ENCODE peak calls at places on chromosome 17, in nine cellular contexts. K is cardiac muscle cell; U is effector memory CD4-positive, alpha-beta T cell; V is upper lobe of right lung; E is uterus; M is left ventricle myocardium inferior; R is tibial artery; F is heart right ventricle; I is IMR-90. L is an unnamed sample. For H3K4me1 and H3K27me3, the result is how much of the 10 kb centered on the place peaks cover.

GRCh38 chr17:7538050-7538449 is 10.8 kb upstream of the TNFSF12 start:
- DNase-seq in K (no peak), U (no peak), V (no peak), E (no peak), M (no peak), R (no peak), F (no peak), I (no peak), L (no peak)

GRCh38 chr17:752620-753219 is 656 bp upstream of the GEMIN4 start:
- DNase-seq in K (peak), U (no peak), V (peak), E (peak), M (peak), R (peak), F (peak), I (peak), L (peak)

GRCh38 chr17:29595943-29596774 is 3.2 kb downstream of the ANKRD13B start:
- DNase-seq in K (no peak), U (no peak), V (no peak), E (peak), M (no peak), R (no peak), F (peak), I (no peak), L (no peak)

GRCh38 chr17:72142614-72143013 is 21.8 kb downstream of the SOX9 start:
- DNase-seq in K (no peak), U (no peak), V (no peak), E (no peak), M (no peak), R (no peak), F (no peak), I (no peak), L (no peak)

GRCh38 chr17:41404024-41404651 is 6.7 kb upstream of the KRT31 start:
- DNase-seq in K (peak), U (no peak), V (no peak), E (peak), M (no peak), R (no peak), F (peak), I (peak), L (no peak)

GRCh38 chr17:32445976-32446375 is 1.7 kb downstream of the PSMD11 start:
- DNase-seq in K (peak), U (no peak), V (no peak), E (no peak), M (no peak), R (no peak), F (no peak), I (peak), L (no peak)

GRCh38 chr17:40315678-40316570 is 6.9 kb downstream of the RARA start:
- DNase-seq in K (no peak), U (no peak), V (peak), E (peak), M (peak), R (no peak), F (no peak), I (no peak), L (no peak)

GRCh38 chr17:18315498-18316360 is 636 bp downstream of the SMCR8 start:
- DNase-seq in K (no peak), U (no peak), V (no peak), E (no peak), M (no peak), R (no peak), F (no peak), I (peak), L (peak)

GRCh38 chr17:59506907-59507726 is 58.3 kb upstream of the DHX40 start:
- DNase-seq in K (peak), U (no peak), V (no peak), E (no peak), M (no peak), R (peak), F (no peak), I (peak), L (no peak)

GRCh38 chr17:40547785-40548478 is 17.3 kb downstream of the CCR7 start:
- DNase-seq in K (no peak), U (no peak), V (no peak), E (no peak), M (no peak), R (peak), F (no peak), I (no peak), L (no peak)

GRCh38 chr17:77846531-77847085 is 111.9 kb upstream of the TNRC6C start:
- DNase-seq in K (no peak), U (no peak), V (peak), E (no peak), M (peak), R (no peak), F (no peak), I (no peak), L (peak)

GRCh38 chr17:65103896-65104295 is 33.3 kb upstream of the RGS9 start:
- DNase-seq in K (peak), U (no peak), V (no peak), E (no peak), M (no peak), R (no peak), F (no peak), I (peak), L (no peak)

GRCh38 chr17:79034931-79035485 is 11.0 kb downstream of the C1QTNF1 start:
- DNase-seq in K (no peak), U (no peak), V (peak), E (no peak), M (no peak), R (no peak), F (no peak), I (no peak), L (no peak)

GRCh38 chr17:75371339-75371738 is 34.1 kb downstream of the GRB2 start:
- DNase-seq in K (no peak), U (no peak), V (no peak), E (no peak), M (no peak), R (no peak), F (no peak), I (no peak), L (no peak)
- H3K4me1 ChIP-seq in K (under half), U (under half), V (under half), E (under half), M (half or more), R (under half), F (half or more), I (under half), L (under half)

GRCh38 chr17:39224778-39225307 is 902 bp downstream of the STAC2 start:
- DNase-seq in K (no peak), U (no peak), V (no peak), E (no peak), M (no peak), R (no peak), F (no peak), I (no peak), L (no peak)
- H3K4me3 ChIP-seq in K (peak), U (peak), V (peak), E (peak), M (peak), R (peak), F (peak), I (no peak), L (peak)

GRCh38 chr17:56598471-56598870 is 5.0 kb downstream of the NOG start:
- DNase-seq in K (no peak), U (no peak), V (no peak), E (no peak), M (no peak), R (no peak), F (no peak), I (peak), L (no peak)

GRCh38 chr17:56597495-56597990 is 4.0 kb downstream of the NOG start:
- DNase-seq in K (no peak), U (no peak), V (no peak), E (no peak), M (no peak), R (no peak), F (no peak), I (peak), L (peak)

GRCh38 chr17:56595831-56596740 is 2.6 kb downstream of the NOG start:
- DNase-seq in K (no peak), U (no peak), V (no peak), E (no peak), M (no peak), R (peak), F (no peak), I (peak), L (no peak)

GRCh38 chr17:56594528-56595418 is 1.3 kb downstream of the NOG start:
- DNase-seq in K (no peak), U (no peak), V (peak), E (no peak), M (no peak), R (no peak), F (no peak), I (peak), L (peak)

GRCh38 chr17:56596741-56597494 is 3.4 kb downstream of the NOG start:
- DNase-seq in K (no peak), U (no peak), V (no peak), E (no peak), M (no peak), R (no peak), F (no peak), I (no peak), L (no peak)
- H3K27me3 ChIP-seq in K (under half), U (under half), V (half or more), E (half or more), M (half or more), R (half or more), F (half or more), I (under half), L (half or more)

DNA sequence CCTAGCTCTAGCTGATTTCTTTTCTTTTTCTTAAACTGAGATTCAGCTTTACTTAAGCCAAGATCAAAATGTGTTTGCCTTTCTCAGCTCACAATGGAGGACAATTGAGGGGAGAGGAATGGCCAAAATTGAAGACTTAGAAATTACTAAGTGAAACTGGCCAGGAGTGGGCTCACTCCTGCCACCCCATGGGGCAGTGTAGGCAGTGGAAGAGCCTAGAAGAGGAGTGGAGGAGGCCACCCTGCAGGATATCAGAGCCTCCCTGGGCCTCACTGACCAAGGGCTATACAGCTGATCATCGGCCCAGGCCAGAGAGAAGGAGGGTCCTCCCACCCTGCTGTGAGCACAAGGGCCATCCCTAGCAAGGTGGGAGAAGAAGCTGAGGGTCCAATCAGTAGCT is 119.8 kb downstream of the CCT6B start:
- DNase-seq in K (no peak), U (no peak), V (no peak), E (no peak), M (no peak), R (no peak), F (no peak), I (no peak), L (no peak)
- H3K4me1 ChIP-seq in K (under half), U (under half), V (under half), E (under half), M (under half), R (under half), F (under half), I (under half), L (under half)

DNA sequence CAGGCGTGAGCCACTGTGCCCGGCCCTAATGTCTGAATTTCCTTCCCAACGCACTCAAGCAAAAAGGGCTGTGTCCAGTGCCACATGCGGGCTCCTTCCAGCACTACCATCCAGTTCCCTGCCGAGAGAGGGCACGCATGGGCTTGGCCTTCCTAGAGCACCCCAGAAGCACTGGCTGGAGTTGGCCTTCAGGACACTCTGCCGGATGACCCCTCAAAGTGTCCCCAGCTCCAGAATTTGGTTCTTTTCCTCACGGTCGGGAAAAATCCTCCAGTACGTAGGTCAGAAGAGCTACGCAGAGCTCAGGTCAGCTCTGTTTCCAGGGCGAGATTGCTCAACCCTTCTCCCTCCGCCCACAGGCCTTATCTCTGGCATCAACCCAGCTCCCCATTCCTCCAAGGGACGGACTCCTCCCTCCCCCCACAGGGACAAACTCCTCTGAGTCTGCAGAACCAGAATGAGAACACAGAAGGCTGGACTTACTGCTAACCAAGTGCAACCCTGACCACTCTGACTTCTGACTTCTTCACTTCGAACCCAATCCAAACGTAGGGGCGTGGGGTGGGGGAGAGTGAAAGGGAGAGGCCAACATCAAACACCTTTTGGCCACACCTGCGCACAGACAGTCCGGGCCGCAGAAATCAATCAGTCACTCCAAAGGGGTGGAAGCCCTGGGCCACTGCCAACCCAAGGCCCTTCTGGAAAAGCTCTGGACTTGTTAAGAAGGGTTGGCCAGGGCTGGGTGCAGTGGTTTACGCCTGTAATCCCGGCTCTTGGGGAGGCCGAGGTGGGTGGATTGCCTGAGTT is 3.6 kb downstream of the CDC42EP4 start:
- DNase-seq in K (peak), U (no peak), V (peak), E (peak), M (peak), R (peak), F (peak), I (peak), L (peak)
- H3K4me3 ChIP-seq in K (no peak), U (no peak), V (peak), E (peak), M (peak), R (peak), F (peak), I (peak), L (peak)

GRCh38 chr17:61395983-61396585 is 3.6 kb upstream of the TBX2 start:
- DNase-seq in K (no peak), U (no peak), V (peak), E (no peak), M (no peak), R (no peak), F (peak), I (peak), L (no peak)
- H3K27me3 ChIP-seq in K (under half), U (under half), V (under half), E (under half), M (half or more), R (under half), F (half or more), I (under half), L (under half)

GRCh38 chr17:56977673-56978395 is at the start of gene SCPEP1:
- DNase-seq in K (peak), U (peak), V (peak), E (peak), M (peak), R (peak), F (peak), I (peak), L (peak)

GRCh38 chr17:56976941-56977570 is 875 bp upstream of the SCPEP1 start:
- DNase-seq in K (peak), U (no peak), V (no peak), E (no peak), M (no peak), R (no peak), F (peak), I (no peak), L (no peak)

GRCh38 chr17:56979091-56979480 is 1.2 kb downstream of the SCPEP1 start:
- DNase-seq in K (no peak), U (no peak), V (no peak), E (no peak), M (no peak), R (no peak), F (no peak), I (no peak), L (no peak)

GRCh38 chr17:56975656-56976055 is 2.3 kb upstream of the SCPEP1 start:
- DNase-seq in K (no peak), U (no peak), V (no peak), E (no peak), M (no peak), R (no peak), F (no peak), I (no peak), L (no peak)

GRCh38 chr17:56978441-56979090 is 635 bp downstream of the SCPEP1 start:
- DNase-seq in K (peak), U (no peak), V (no peak), E (no peak), M (no peak), R (no peak), F (no peak), I (peak), L (no peak)
- H3K4me1 ChIP-seq in K (under half), U (under half), V (under half), E (under half), M (under half), R (under half), F (under half), I (under half), L (under half)

GRCh38 chr17:75897076-75898019 is 597 bp upstream of the TRIM65 start:
- DNase-seq in K (no peak), U (no peak), V (peak), E (peak), M (no peak), R (peak), F (no peak), I (no peak), L (no peak)
- H3K4me3 ChIP-seq in K (peak), U (peak), V (peak), E (peak), M (peak), R (peak), F (peak), I (peak), L (peak)

DNA sequence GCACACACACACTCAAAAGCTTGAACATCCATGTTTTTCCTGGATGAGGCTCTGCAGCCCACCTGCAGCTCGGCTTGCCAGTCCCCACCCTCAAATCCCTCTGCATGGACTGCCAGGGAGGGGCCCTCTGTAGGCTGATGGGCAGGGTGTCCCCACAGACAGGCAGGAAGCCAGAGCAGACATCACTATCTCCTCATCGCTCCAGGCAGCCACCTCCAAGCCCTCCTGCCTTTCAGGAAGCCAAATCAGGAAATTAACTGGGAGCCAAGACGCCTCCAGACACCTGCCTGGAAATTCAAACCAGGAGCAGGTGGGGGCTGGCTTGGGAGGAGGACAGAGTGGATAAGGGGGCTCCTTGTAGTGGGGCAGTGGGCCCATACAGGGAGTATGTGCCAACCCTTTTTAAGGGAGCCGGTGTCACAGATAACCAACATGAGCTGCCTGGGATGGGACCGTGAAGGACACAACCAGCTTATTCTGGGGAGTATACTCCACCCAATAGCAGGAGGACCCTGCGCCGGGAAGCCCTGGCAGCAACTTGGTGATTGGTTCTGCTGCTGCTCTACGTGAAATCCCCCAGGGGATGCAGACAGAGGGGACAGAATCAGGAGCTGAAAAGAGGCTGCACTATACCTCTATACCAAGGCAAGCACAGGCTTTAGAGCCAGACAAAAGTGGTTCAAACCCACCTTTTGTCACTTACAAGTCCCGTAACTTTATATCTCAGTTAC is 139.1 kb downstream of the CCT6B start:
- DNase-seq in K (no peak), U (no peak), V (no peak), E (no peak), M (no peak), R (no peak), F (no peak), I (no peak), L (no peak)
- H3K27me3 ChIP-seq in K (under half), U (under half), V (under half), E (under half), M (half or more), R (under half), F (under half), I (under half), L (under half)

L was measured in left lung.